ENCODE peak calls at places on chromosomes 3 and 15, in seven cellular contexts. D is stomach, C is GM06990, B is cardiac fibroblast, I is neural crest cell, M is upper lobe of left lung, F is mammary epithelial cell. L is an unnamed sample.

GRCh38 chr15:34496616-34497015 is 59.0 kb upstream of the GOLGA8A start:
- DNase-seq in M (no peak), F (no peak), B (no peak), D (no peak), C (no peak), I (no peak), L (no peak)

GRCh38 chr3:190017575-190018288 is 103.0 kb downstream of the P3H2 start:
- DNase-seq in M (no peak), D (peak), F (peak), C (peak), I (no peak), B (peak), L (peak)

GRCh38 chr3:41202834-41203345 is 3.6 kb downstream of the CTNNB1 start:
- DNase-seq in C (no peak), D (no peak), B (peak), F (peak), I (no peak), M (peak), L (no peak)

GRCh38 chr3:196638922-196639516 is 475 bp upstream of the NRROS start:
- DNase-seq in D (no peak), I (no peak), M (no peak), B (no peak), C (no peak), F (no peak), L (no peak)

GRCh38 chr15:86522721-86523120 is 443.1 kb downstream of the AGBL1 start:
- DNase-seq in D (no peak), M (no peak), C (no peak), B (no peak), F (no peak), I (no peak), L (no peak)

GRCh38 chr15:40081691-40082194 is 26.9 kb downstream of the BMF start:
- DNase-seq in C (no peak), M (peak), I (peak), D (peak), F (peak), B (peak), L (peak)

GRCh38 chr3:137869022-137869421 is 104.9 kb downstream of the SOX14 start:
- DNase-seq in D (no peak), I (no peak), C (no peak), B (no peak), F (no peak), M (no peak), L (no peak)

GRCh38 chr15:83733206-83733605 is 79.3 kb downstream of the ADAMTSL3 start:
- DNase-seq in F (peak), D (no peak), I (no peak), M (no peak), C (no peak), B (peak), L (no peak)

DNA sequence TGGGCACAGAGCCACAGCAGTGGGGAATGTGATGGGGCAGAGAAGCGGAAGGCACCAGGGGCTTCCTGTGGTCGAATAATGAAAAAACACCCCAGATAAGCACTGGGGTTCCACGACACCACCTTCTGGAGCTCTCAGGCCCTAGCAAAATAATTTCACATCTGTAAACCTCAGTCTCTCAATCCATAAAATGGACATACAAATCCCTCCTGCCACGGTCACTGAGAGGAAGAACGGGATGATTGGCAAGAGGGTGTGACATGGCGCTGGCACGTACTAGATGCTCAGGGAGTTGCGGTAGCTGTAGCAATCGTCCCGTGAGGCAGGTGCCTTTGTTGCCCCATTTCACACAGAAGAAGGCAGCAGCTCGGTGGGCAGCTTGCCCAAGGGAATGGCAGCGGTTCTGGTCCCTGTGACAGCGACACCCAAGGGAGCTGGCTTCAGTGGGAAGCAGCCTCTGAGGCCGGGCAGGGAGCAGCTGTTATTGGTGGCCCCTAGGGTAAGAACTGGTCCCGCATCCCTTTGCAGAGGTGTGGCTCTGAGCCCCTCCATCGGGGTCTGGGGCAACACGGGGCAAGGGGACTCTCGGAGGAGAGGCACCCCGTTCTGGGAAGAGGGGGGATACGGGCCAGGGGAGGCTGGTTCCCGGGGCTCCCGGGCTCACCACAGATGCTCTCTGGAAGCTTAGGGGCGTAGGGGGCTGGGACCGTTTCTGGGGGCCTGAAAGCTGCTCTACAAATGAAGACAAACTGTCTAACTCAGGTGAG is 114.0 kb upstream of the ALDH1A3 start:
- DNase-seq in F (no peak), B (no peak), D (no peak), M (no peak), C (no peak), I (no peak), L (no peak)
- TF ChIP-seq CTCF in F (no peak), B (no peak), D (no peak), M (no peak), C (no peak), I (no peak), L (no peak)

GRCh38 chr3:65080432-65080831 is 392.6 kb upstream of the ADAMTS9 start:
- DNase-seq in B (peak), I (no peak), M (no peak), F (no peak), C (no peak), D (no peak), L (no peak)
- TF ChIP-seq CTCF in B (no peak), I (no peak), M (no peak), F (peak), C (no peak), D (no peak), L (no peak)

GRCh38 chr3:128335621-128336296 is 130.9 kb downstream of the DNAJB8 start:
- DNase-seq in F (peak), M (no peak), D (peak), C (no peak), I (no peak), B (no peak), L (no peak)

GRCh38 chr3:128336337-128337156 is 130.1 kb downstream of the DNAJB8 start:
- DNase-seq in C (no peak), D (no peak), B (no peak), M (no peak), I (no peak), F (no peak), L (no peak)

GRCh38 chr3:128338536-128339400 is 127.9 kb downstream of the DNAJB8 start:
- DNase-seq in B (no peak), I (no peak), M (no peak), C (no peak), D (no peak), F (no peak), L (no peak)

GRCh38 chr3:128339491-128340012 is 127.1 kb downstream of the DNAJB8 start:
- DNase-seq in C (no peak), D (no peak), F (no peak), I (no peak), M (no peak), B (no peak), L (no peak)

DNA sequence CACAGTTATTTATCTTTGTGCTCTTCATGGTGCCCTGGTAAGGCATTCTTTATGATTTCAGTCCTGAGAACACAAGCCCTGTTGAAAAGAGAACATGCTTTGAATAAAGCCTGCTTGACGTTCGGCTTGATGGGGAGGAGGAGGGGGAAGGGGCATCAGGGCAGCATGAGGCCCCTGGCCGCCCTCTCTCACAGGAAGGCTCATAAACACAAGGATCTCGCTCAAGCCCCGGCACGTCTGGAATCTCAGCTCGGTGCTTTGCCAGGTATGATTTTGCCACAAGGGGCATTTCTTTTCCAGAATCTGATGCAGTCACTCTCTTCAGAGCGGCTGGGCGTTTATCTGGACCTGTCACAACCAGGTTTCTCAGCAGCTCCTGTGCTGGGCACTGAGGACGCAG is 129.4 kb downstream of the DNAJB8 start:
- DNase-seq in C (no peak), I (no peak), M (no peak), B (no peak), D (no peak), F (peak), L (no peak)
- TF ChIP-seq CTCF in C (no peak), I (no peak), M (no peak), B (no peak), D (no peak), F (peak), L (no peak)

DNA sequence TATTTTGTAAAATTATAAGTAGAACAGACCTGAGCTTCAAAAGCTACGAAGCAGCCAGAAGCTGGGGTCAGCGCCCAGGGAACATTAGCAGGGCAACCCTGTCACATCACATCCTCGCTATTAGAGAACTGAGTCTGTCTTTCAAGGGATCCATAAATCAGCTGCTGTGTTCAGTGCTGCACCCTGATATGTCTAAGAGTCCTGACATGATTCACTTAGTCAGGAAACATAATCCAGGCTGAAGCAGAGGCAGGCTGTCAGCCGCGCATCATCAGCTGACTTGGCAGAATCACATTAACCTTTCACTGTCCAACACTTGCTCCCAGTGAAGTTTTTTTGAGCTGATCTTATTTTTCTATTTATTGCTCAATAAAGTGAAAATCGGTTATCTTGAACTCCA is 23.5 kb downstream of the MYH15 start:
- DNase-seq in D (no peak), I (no peak), F (peak), M (no peak), C (no peak), B (peak), L (no peak)
- TF ChIP-seq CTCF in D (no peak), I (no peak), F (no peak), M (no peak), C (no peak), B (no peak), L (no peak)

GRCh38 chr3:128483657-128484403 is 9.2 kb downstream of the GATA2 start:
- DNase-seq in F (no peak), B (peak), D (no peak), C (no peak), I (no peak), M (no peak), L (no peak)

GRCh38 chr3:128484404-128485282 is 8.4 kb downstream of the GATA2 start:
- DNase-seq in M (no peak), D (no peak), I (no peak), C (no peak), F (no peak), B (no peak), L (no peak)

GRCh38 chr3:128482175-128482856 is 10.7 kb downstream of the GATA2 start:
- DNase-seq in I (no peak), D (no peak), F (no peak), C (no peak), B (no peak), M (no peak), L (no peak)

GRCh38 chr3:128481438-128481942 is 11.5 kb downstream of the GATA2 start:
- DNase-seq in I (no peak), F (no peak), M (no peak), D (no peak), B (no peak), C (no peak), L (no peak)

DNA sequence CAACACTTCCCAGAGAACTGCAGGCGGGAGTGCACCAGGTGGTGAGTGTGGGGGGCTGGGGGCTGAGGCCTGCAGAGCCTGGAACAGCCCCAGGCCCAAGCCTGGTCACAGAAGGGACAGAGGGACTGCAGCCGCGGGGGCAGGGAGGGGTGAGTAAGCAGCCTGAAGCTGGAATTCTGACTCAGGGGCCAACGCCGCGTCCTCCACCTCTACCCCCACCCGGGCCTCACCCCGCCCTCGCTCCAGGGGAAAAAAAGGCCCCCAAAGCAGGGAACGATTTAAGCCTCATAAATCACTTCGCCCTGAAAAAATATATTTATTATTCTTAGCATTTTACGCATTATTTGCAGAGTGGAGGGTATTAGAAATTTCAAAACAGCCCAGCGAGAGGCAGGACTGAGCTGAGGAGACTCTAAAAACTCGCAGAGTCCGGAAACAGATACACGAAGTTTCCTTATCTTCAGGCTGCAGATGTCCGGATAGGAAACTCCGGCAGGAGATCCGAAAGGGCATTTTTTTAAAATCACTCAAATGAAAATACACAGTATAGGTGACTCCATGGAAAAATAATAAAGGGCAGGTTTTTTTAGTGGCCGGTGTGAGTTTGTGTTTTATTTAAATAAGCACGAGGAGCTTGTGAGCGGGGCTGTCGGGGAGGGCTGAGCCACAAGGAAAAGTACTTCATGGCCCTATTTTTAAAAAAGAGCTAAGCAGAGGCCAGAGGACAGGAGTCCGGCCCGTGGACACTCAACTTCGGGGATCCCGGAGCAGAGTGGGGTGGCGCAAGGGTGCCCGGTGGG is 9.9 kb downstream of the GATA2 start:
- DNase-seq in F (peak), C (no peak), I (no peak), M (no peak), D (no peak), B (peak), L (no peak)
- TF ChIP-seq CTCF in F (no peak), C (no peak), I (no peak), M (no peak), D (no peak), B (peak), L (no peak)

DNA sequence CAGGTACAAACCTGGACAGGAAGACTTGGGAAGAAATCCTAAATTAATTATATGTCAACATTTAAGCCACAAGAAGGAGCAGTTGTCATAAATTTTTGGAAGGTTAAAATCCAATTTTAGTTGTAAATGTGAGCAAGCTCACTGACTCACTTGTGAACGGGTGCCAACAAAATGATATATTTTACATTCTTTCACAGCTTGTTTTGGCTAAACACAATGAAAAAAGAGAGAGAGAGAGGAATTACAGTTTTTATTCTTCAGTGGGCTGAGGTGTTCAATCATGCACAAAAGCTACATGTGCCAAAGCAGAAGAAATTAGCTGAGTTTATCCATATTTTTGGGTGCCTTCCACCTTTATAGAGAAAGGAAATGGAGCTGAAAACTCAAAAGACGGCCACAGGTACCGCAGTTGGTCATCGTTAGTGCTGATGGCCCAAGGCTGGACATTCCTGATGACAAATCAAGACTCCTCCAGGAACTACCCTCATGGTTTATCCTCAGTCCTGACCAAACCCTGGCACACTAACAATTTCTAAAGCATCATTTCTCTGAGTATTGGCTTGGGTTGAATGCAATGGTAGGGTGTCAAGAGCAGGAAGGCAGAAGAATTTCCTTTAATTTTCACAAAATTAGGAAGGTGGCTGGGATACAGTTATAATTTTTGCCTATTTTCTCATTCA is 37.6 kb upstream of the WNT5A start:
- DNase-seq in M (no peak), C (no peak), D (no peak), F (peak), I (no peak), B (peak), L (no peak)
- TF ChIP-seq CTCF in M (no peak), C (no peak), D (no peak), F (no peak), I (no peak), B (no peak), L (no peak)

GRCh38 chr15:98123834-98124233 is 163.3 kb downstream of the ARRDC4 start:
- DNase-seq in F (peak), B (no peak), I (no peak), D (no peak), M (no peak), C (no peak), L (no peak)
- TF ChIP-seq CTCF in F (no peak), B (no peak), I (no peak), D (no peak), M (no peak), C (no peak), L (no peak)

DNA sequence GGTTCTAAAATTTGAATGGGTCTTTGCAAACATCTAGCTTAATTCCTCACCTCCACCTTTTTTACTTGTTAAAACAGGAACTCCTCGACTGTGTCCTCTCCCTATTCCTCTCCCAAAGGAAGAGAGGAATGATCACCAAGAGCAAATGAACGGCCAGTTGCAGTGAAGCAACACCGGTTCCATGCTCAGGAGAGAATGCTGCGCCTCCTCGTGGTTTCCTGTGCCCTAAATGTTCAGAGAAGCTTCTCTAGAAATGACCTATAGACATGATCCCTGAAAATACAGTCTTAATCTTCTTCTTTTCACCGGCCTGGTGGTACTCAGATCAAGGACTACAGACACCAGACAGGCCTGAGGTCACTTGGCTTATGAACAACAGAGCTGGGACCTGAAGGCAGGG is 65.1 kb upstream of the GUCA1C start:
- DNase-seq in D (no peak), I (no peak), M (no peak), B (peak), C (no peak), F (no peak), L (no peak)
- TF ChIP-seq CTCF in D (no peak), I (no peak), M (no peak), B (no peak), C (peak), F (peak), L (no peak)

GRCh38 chr3:17974206-17974841 is 231.9 kb upstream of the TBC1D5 start:
- DNase-seq in B (peak), C (no peak), M (no peak), I (no peak), F (no peak), D (no peak), L (no peak)
- TF ChIP-seq CTCF in B (peak), C (no peak), M (no peak), I (peak), F (peak), D (no peak), L (no peak)

GRCh38 chr3:13143381-13144004 is 70.3 kb upstream of the IQSEC1 start:
- DNase-seq in I (no peak), B (no peak), C (no peak), D (no peak), F (no peak), M (no peak), L (peak)

GRCh38 chr3:13144163-13145023 is 71.2 kb upstream of the IQSEC1 start:
- DNase-seq in F (no peak), B (no peak), M (peak), I (no peak), D (no peak), C (no peak), L (peak)

GRCh38 chr3:13145826-13146642 is 72.8 kb upstream of the IQSEC1 start:
- DNase-seq in B (no peak), C (no peak), F (no peak), M (peak), D (no peak), I (no peak), L (peak)

GRCh38 chr3:13146643-13147143 is 73.5 kb upstream of the IQSEC1 start:
- DNase-seq in B (no peak), M (peak), I (no peak), D (no peak), C (no peak), F (no peak), L (peak)

GRCh38 chr3:13145131-13145825 is 72.0 kb upstream of the IQSEC1 start:
- DNase-seq in D (no peak), M (peak), I (no peak), B (no peak), C (no peak), F (no peak), L (peak)
- TF ChIP-seq CTCF in D (no peak), M (no peak), I (no peak), B (no peak), C (no peak), F (no peak), L (no peak)

L was measured in transverse colon.